ENCODE peak calls at places on chromosome 1, in ten cellular contexts. One of them, this sample, is unnamed.

GRCh38 chr1:225688345-225688744 is 35.4 kb upstream of the ENAH start:
- DNase-seq in right cardiac atrium: no peak
- DNase-seq in SW480: no peak
- DNase-seq in hippocampal formation: no peak
- DNase-seq in stimulated activated CD4-positive, alpha-beta T cell treated with anti-CD3 and anti-CD28 coated beads, Interleukin-1b, Interleukin-23, amount 100 ng/mL, for 24 hours: no peak
- DNase-seq in midbrain: no peak
- DNase-seq in anterior cingulate cortex: no peak
- DNase-seq in KG1: no peak
- DNase-seq in endothelial cell: no peak
- DNase-seq in kidney: no peak
- DNase-seq in this sample: no peak

GRCh38 chr1:22285545-22286396 is 142.9 kb upstream of the WNT4 start:
- DNase-seq in SW480: no peak
- DNase-seq in right cardiac atrium: no peak
- DNase-seq in kidney: peak; percentile 80
- DNase-seq in anterior cingulate cortex: no peak
- DNase-seq in KG1: no peak
- DNase-seq in stimulated activated CD4-positive, alpha-beta T cell treated with anti-CD3 and anti-CD28 coated beads, Interleukin-1b, Interleukin-23, amount 100 ng/mL, for 24 hours: no peak
- DNase-seq in midbrain: no peak
- DNase-seq in endothelial cell: no peak
- DNase-seq in hippocampal formation: no peak
- DNase-seq in this sample: no peak

GRCh38 chr1:168180148-168180524 is 1.4 kb downstream of the TIPRL start:
- DNase-seq in anterior cingulate cortex: no peak
- DNase-seq in kidney: no peak
- DNase-seq in right cardiac atrium: no peak
- DNase-seq in endothelial cell: no peak
- DNase-seq in stimulated activated CD4-positive, alpha-beta T cell treated with anti-CD3 and anti-CD28 coated beads, Interleukin-1b, Interleukin-23, amount 100 ng/mL, for 24 hours: no peak
- DNase-seq in KG1: no peak
- DNase-seq in SW480: no peak
- DNase-seq in hippocampal formation: no peak
- DNase-seq in midbrain: no peak
- DNase-seq in this sample: no peak

GRCh38 chr1:156356875-156357534 is 12.0 kb upstream of the RHBG start:
- DNase-seq in anterior cingulate cortex: no peak
- DNase-seq in endothelial cell: peak; percentile 78
- DNase-seq in kidney: peak; percentile 90
- DNase-seq in stimulated activated CD4-positive, alpha-beta T cell treated with anti-CD3 and anti-CD28 coated beads, Interleukin-1b, Interleukin-23, amount 100 ng/mL, for 24 hours: no peak
- DNase-seq in midbrain: no peak
- DNase-seq in KG1: no peak
- DNase-seq in hippocampal formation: no peak
- DNase-seq in SW480: peak; percentile 75
- DNase-seq in right cardiac atrium: peak; percentile 35
- DNase-seq in this sample: peak; percentile 57

GRCh38 chr1:244010599-244011211 is 40.4 kb upstream of the ZBTB18 start:
- DNase-seq in SW480: no peak
- DNase-seq in midbrain: no peak
- DNase-seq in KG1: no peak
- DNase-seq in kidney: no peak
- DNase-seq in anterior cingulate cortex: no peak
- DNase-seq in stimulated activated CD4-positive, alpha-beta T cell treated with anti-CD3 and anti-CD28 coated beads, Interleukin-1b, Interleukin-23, amount 100 ng/mL, for 24 hours: no peak
- DNase-seq in endothelial cell: no peak
- DNase-seq in hippocampal formation: no peak
- DNase-seq in right cardiac atrium: no peak
- DNase-seq in this sample: no peak

GRCh38 chr1:76109901-76110560 is 35.5 kb downstream of the ST6GALNAC3 start:
- DNase-seq in anterior cingulate cortex: no peak
- DNase-seq in midbrain: no peak
- DNase-seq in stimulated activated CD4-positive, alpha-beta T cell treated with anti-CD3 and anti-CD28 coated beads, Interleukin-1b, Interleukin-23, amount 100 ng/mL, for 24 hours: no peak
- DNase-seq in hippocampal formation: no peak
- DNase-seq in SW480: no peak
- DNase-seq in right cardiac atrium: no peak
- DNase-seq in endothelial cell: no peak
- DNase-seq in KG1: no peak
- DNase-seq in kidney: no peak
- DNase-seq in this sample: no peak

GRCh38 chr1:240304466-240304865 is 212.8 kb downstream of the FMN2 start:
- DNase-seq in stimulated activated CD4-positive, alpha-beta T cell treated with anti-CD3 and anti-CD28 coated beads, Interleukin-1b, Interleukin-23, amount 100 ng/mL, for 24 hours: no peak
- DNase-seq in endothelial cell: no peak
- DNase-seq in hippocampal formation: no peak
- DNase-seq in kidney: no peak
- DNase-seq in KG1: no peak
- DNase-seq in right cardiac atrium: no peak
- DNase-seq in midbrain: no peak
- DNase-seq in anterior cingulate cortex: no peak
- DNase-seq in SW480: no peak
- DNase-seq in this sample: no peak

GRCh38 chr1:27958513-27958912 is 1.3 kb upstream of the XKR8 start:
- DNase-seq in SW480: no peak
- DNase-seq in endothelial cell: no peak
- DNase-seq in right cardiac atrium: peak; percentile 30
- DNase-seq in KG1: no peak
- DNase-seq in hippocampal formation: no peak
- DNase-seq in stimulated activated CD4-positive, alpha-beta T cell treated with anti-CD3 and anti-CD28 coated beads, Interleukin-1b, Interleukin-23, amount 100 ng/mL, for 24 hours: no peak
- DNase-seq in anterior cingulate cortex: no peak
- DNase-seq in kidney: peak; percentile 82
- DNase-seq in midbrain: no peak
- DNase-seq in this sample: no peak

GRCh38 chr1:66725885-66726665 is 26.2 kb upstream of the DYNLT5 start:
- DNase-seq in kidney: no peak
- DNase-seq in hippocampal formation: peak; percentile 15
- DNase-seq in right cardiac atrium: peak; percentile 42
- DNase-seq in SW480: peak; percentile 50
- DNase-seq in anterior cingulate cortex: peak; percentile 11
- DNase-seq in endothelial cell: peak; percentile 62
- DNase-seq in stimulated activated CD4-positive, alpha-beta T cell treated with anti-CD3 and anti-CD28 coated beads, Interleukin-1b, Interleukin-23, amount 100 ng/mL, for 24 hours: peak; percentile 28
- DNase-seq in midbrain: peak; percentile 82
- DNase-seq in KG1: peak; percentile 71
- DNase-seq in this sample: peak; percentile 54

GRCh38 chr1:163535807-163536206 is 214.1 kb downstream of the NUF2 start:
- DNase-seq in midbrain: peak; percentile 1
- DNase-seq in SW480: peak; percentile 20
- DNase-seq in kidney: no peak
- DNase-seq in anterior cingulate cortex: no peak
- DNase-seq in stimulated activated CD4-positive, alpha-beta T cell treated with anti-CD3 and anti-CD28 coated beads, Interleukin-1b, Interleukin-23, amount 100 ng/mL, for 24 hours: no peak
- DNase-seq in right cardiac atrium: no peak
- DNase-seq in hippocampal formation: no peak
- DNase-seq in endothelial cell: no peak
- DNase-seq in KG1: no peak
- DNase-seq in this sample: no peak

GRCh38 chr1:17759114-17759513 is 4.0 kb downstream of the ACTL8 start:
- DNase-seq in KG1: no peak
- DNase-seq in kidney: peak; percentile 55
- DNase-seq in SW480: no peak
- DNase-seq in endothelial cell: peak; percentile 34
- DNase-seq in hippocampal formation: no peak
- DNase-seq in right cardiac atrium: no peak
- DNase-seq in anterior cingulate cortex: no peak
- DNase-seq in midbrain: no peak
- DNase-seq in stimulated activated CD4-positive, alpha-beta T cell treated with anti-CD3 and anti-CD28 coated beads, Interleukin-1b, Interleukin-23, amount 100 ng/mL, for 24 hours: no peak
- DNase-seq in this sample: no peak

This sample was measured in lung.